ENCODE peak calls at places on chromosomes 16 and 17, in six cellular contexts. One of them, this sample, is unnamed.

GRCh38 chr16:74921051-74921450 is 63.9 kb downstream of the WDR59 start:
- DNase-seq in T-cell: no peak
- DNase-seq in hepatocyte: no peak
- DNase-seq in stimulated activated CD4-positive, alpha-beta T cell treated with anti-CD3 and anti-CD28 coated beads, Interleukin-1b, Interleukin-23, amount 100 ng/mL, for 24 hours: no peak
- DNase-seq in CD8-positive, alpha-beta memory T cell: no peak
- DNase-seq in endothelial cell: no peak
- DNase-seq in this sample: no peak

GRCh38 chr17:80050706-80051105 is 14.3 kb downstream of the CCDC40 start:
- DNase-seq in T-cell: no peak
- DNase-seq in hepatocyte: no peak
- DNase-seq in stimulated activated CD4-positive, alpha-beta T cell treated with anti-CD3 and anti-CD28 coated beads, Interleukin-1b, Interleukin-23, amount 100 ng/mL, for 24 hours: no peak
- DNase-seq in CD8-positive, alpha-beta memory T cell: no peak
- DNase-seq in endothelial cell: no peak
- DNase-seq in this sample: no peak

GRCh38 chr16:80023865-80024264 is 423.3 kb upstream of the MAF start:
- DNase-seq in T-cell: no peak
- DNase-seq in hepatocyte: peak; percentile 28
- DNase-seq in stimulated activated CD4-positive, alpha-beta T cell treated with anti-CD3 and anti-CD28 coated beads, Interleukin-1b, Interleukin-23, amount 100 ng/mL, for 24 hours: no peak
- DNase-seq in CD8-positive, alpha-beta memory T cell: no peak
- DNase-seq in endothelial cell: no peak
- DNase-seq in this sample: no peak

GRCh38 chr16:56451753-56452689 is 667 bp downstream of the OGFOD1 start:
- DNase-seq in T-cell: no peak
- DNase-seq in hepatocyte: peak; percentile 68
- DNase-seq in stimulated activated CD4-positive, alpha-beta T cell treated with anti-CD3 and anti-CD28 coated beads, Interleukin-1b, Interleukin-23, amount 100 ng/mL, for 24 hours: no peak
- DNase-seq in CD8-positive, alpha-beta memory T cell: no peak
- DNase-seq in endothelial cell: peak; percentile 12
- DNase-seq in this sample: no peak

GRCh38 chr16:28188085-28188916 is 23.5 kb downstream of the XPO6 start:
- DNase-seq in T-cell: no peak
- DNase-seq in hepatocyte: no peak
- DNase-seq in stimulated activated CD4-positive, alpha-beta T cell treated with anti-CD3 and anti-CD28 coated beads, Interleukin-1b, Interleukin-23, amount 100 ng/mL, for 24 hours: no peak
- DNase-seq in CD8-positive, alpha-beta memory T cell: no peak
- DNase-seq in endothelial cell: no peak
- DNase-seq in this sample: no peak

GRCh38 chr17:46873941-46874645 is 22.7 kb downstream of the WNT9B start:
- DNase-seq in T-cell: no peak
- DNase-seq in hepatocyte: no peak
- DNase-seq in stimulated activated CD4-positive, alpha-beta T cell treated with anti-CD3 and anti-CD28 coated beads, Interleukin-1b, Interleukin-23, amount 100 ng/mL, for 24 hours: no peak
- DNase-seq in CD8-positive, alpha-beta memory T cell: no peak
- DNase-seq in endothelial cell: no peak
- DNase-seq in this sample: no peak

GRCh38 chr16:12801511-12802042 is 2.1 kb downstream of the CPPED1 start:
- DNase-seq in T-cell: no peak
- DNase-seq in hepatocyte: no peak
- DNase-seq in stimulated activated CD4-positive, alpha-beta T cell treated with anti-CD3 and anti-CD28 coated beads, Interleukin-1b, Interleukin-23, amount 100 ng/mL, for 24 hours: no peak
- DNase-seq in CD8-positive, alpha-beta memory T cell: no peak
- DNase-seq in endothelial cell: no peak
- DNase-seq in this sample: peak; percentile 34

GRCh38 chr17:43356999-43357398 is 41.8 kb upstream of the ARL4D start:
- DNase-seq in T-cell: no peak
- DNase-seq in hepatocyte: no peak
- DNase-seq in stimulated activated CD4-positive, alpha-beta T cell treated with anti-CD3 and anti-CD28 coated beads, Interleukin-1b, Interleukin-23, amount 100 ng/mL, for 24 hours: no peak
- DNase-seq in CD8-positive, alpha-beta memory T cell: no peak
- DNase-seq in endothelial cell: no peak
- DNase-seq in this sample: no peak

GRCh38 chr17:38881600-38882191 is 11.8 kb downstream of the LASP1 start:
- DNase-seq in T-cell: no peak
- DNase-seq in hepatocyte: peak; percentile 89
- DNase-seq in stimulated activated CD4-positive, alpha-beta T cell treated with anti-CD3 and anti-CD28 coated beads, Interleukin-1b, Interleukin-23, amount 100 ng/mL, for 24 hours: no peak
- DNase-seq in CD8-positive, alpha-beta memory T cell: peak; percentile 35
- DNase-seq in endothelial cell: no peak
- DNase-seq in this sample: peak; percentile 64

This sample was measured in lung.